ENCODE peak calls at places on chromosomes 5 and 9, in eight cellular contexts. J is fibroblast of mammary gland; E is effector memory CD4-positive, alpha-beta T cell; P is GM12865; Y is mammary epithelial cell; L is endodermal cell; T is stomach; W is upper lobe of right lung. R is an unnamed sample.

GRCh38 chr5:116573617-116574431 is 799 bp downstream of the SEMA6A start:
- DNase-seq in J (no peak), T (no peak), P (peak), E (no peak), L (peak), W (peak), Y (peak), R (no peak)

GRCh38 chr9:114178756-114179450 is 23.6 kb downstream of the COL27A1 start:
- DNase-seq in Y (no peak), E (no peak), J (peak), T (no peak), P (no peak), L (no peak), W (peak), R (peak)

GRCh38 chr9:115400801-115401200 is 282.8 kb upstream of the TNC start:
- DNase-seq in P (no peak), Y (no peak), E (no peak), J (peak), T (no peak), W (no peak), L (no peak), R (no peak)

GRCh38 chr9:37936965-37937364 is 33.0 kb upstream of the SLC25A51 start:
- DNase-seq in P (no peak), L (no peak), W (no peak), E (no peak), J (peak), Y (peak), T (no peak), R (no peak)

GRCh38 chr5:57986746-57987145 is 473.1 kb downstream of the PLK2 start:
- DNase-seq in P (no peak), L (no peak), W (no peak), J (peak), T (no peak), Y (peak), E (no peak), R (no peak)

GRCh38 chr5:65423623-65424022 is 58.1 kb downstream of the ADAMTS6 start:
- DNase-seq in L (no peak), W (no peak), J (no peak), E (no peak), Y (no peak), P (no peak), T (no peak), R (no peak)

GRCh38 chr5:3517331-3517730 is 78.3 kb upstream of the IRX1 start:
- DNase-seq in W (no peak), Y (no peak), P (no peak), T (no peak), E (no peak), L (no peak), J (no peak), R (no peak)

GRCh38 chr5:129063483-129064136 is 30.9 kb upstream of the ISOC1 start:
- DNase-seq in J (peak), L (no peak), W (no peak), E (no peak), Y (no peak), T (no peak), P (no peak), R (no peak)

GRCh38 chr5:15615859-15616258 is 115.9 kb downstream of the FBXL7 start:
- DNase-seq in J (peak), Y (no peak), T (no peak), E (no peak), L (no peak), W (no peak), P (no peak), R (no peak)
- H3K4me3 ChIP-seq in J (no peak), Y (no peak), T (no peak), E (no peak), L (no peak), W (no peak), P (no peak), R (no peak)

GRCh38 chr5:61625682-61626620 is 293.9 kb downstream of the ZSWIM6 start:
- DNase-seq in W (peak), T (peak), P (peak), E (no peak), Y (no peak), L (peak), J (peak), R (peak)

GRCh38 chr5:61626639-61627282 is 294.7 kb downstream of the ZSWIM6 start:
- DNase-seq in J (no peak), L (peak), W (no peak), T (no peak), E (no peak), P (no peak), Y (no peak), R (no peak)

GRCh38 chr5:61624553-61624952 is 292.5 kb downstream of the ZSWIM6 start:
- DNase-seq in E (no peak), T (no peak), P (no peak), Y (no peak), W (no peak), L (no peak), J (no peak), R (no peak)

GRCh38 chr5:61623401-61624069 is 291.5 kb downstream of the ZSWIM6 start:
- DNase-seq in Y (no peak), E (no peak), T (no peak), J (no peak), P (peak), L (peak), W (no peak), R (no peak)

DNA sequence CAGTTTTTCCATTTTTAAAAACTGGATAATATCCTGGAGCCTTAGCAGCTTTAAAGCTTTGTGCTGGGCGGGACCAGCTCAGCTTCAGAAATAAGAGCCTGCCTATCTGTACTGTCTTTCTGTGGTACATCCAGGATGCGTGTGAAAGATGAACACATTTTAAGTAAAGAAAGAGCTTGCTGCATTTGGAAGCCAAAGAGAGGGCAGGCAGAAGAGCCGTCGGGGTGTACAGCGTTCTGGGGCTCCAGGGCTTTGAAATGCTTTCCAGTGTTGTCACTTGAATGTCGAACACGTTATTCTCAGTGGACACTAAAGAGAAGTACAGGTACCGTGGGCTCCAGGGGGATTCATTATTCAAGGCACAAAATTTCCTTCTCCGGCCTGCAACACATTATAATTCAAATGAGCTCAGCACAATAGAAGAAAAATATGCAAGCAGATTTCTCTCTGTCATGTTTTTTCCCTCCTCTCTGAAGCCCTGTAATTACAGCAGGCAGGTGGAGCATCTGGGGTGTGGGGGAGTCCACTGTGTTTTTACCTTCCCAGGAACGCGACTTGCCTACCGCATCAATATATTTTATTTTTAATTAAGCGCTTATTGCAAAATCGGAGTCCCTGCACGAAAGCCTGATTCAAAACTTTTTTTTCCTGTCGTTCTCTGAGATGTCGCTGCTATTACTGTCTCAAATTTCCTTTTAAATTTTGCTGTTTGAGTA is 293.1 kb downstream of the ZSWIM6 start:
- DNase-seq in T (no peak), L (no peak), Y (no peak), W (no peak), J (no peak), E (no peak), P (no peak), R (no peak)
- H3K4me3 ChIP-seq in T (peak), L (peak), Y (peak), W (peak), J (peak), E (peak), P (peak), R (peak)

GRCh38 chr9:120941046-120941770 is 14.6 kb upstream of the TRAF1 start:
- DNase-seq in E (no peak), J (peak), P (no peak), T (no peak), W (no peak), Y (peak), L (no peak), R (no peak)
- H3K4me3 ChIP-seq in E (no peak), J (no peak), P (no peak), T (no peak), W (no peak), Y (no peak), L (no peak), R (no peak)

GRCh38 chr5:178383919-178384814 is 151.6 kb upstream of the PHYKPL start:
- DNase-seq in T (no peak), E (no peak), W (no peak), Y (no peak), P (no peak), J (no peak), L (peak), R (no peak)
- H3K4me3 ChIP-seq in T (no peak), E (no peak), W (no peak), Y (no peak), P (no peak), J (no peak), L (no peak), R (peak)

GRCh38 chr9:121651295-121652036 is at the start of gene DAB2IP:
- DNase-seq in L (peak), W (peak), J (no peak), T (peak), E (no peak), Y (no peak), P (no peak), R (peak)

GRCh38 chr9:121652037-121652837 is 803 bp downstream of the DAB2IP start:
- DNase-seq in J (no peak), E (no peak), T (peak), W (no peak), Y (no peak), L (peak), P (no peak), R (no peak)

GRCh38 chr9:121651014-121651294 is 480 bp upstream of the DAB2IP start:
- DNase-seq in P (no peak), W (no peak), L (no peak), Y (no peak), E (no peak), J (no peak), T (no peak), R (no peak)

GRCh38 chr9:121654497-121655140 is 3.2 kb downstream of the DAB2IP start:
- DNase-seq in E (no peak), L (no peak), T (peak), J (no peak), Y (no peak), P (no peak), W (no peak), R (no peak)

GRCh38 chr9:121652838-121653231 is 1.4 kb downstream of the DAB2IP start:
- DNase-seq in W (no peak), P (no peak), E (no peak), Y (no peak), J (no peak), T (no peak), L (no peak), R (no peak)
- H3K4me3 ChIP-seq in W (peak), P (no peak), E (no peak), Y (no peak), J (no peak), T (peak), L (peak), R (peak)

GRCh38 chr5:137657073-137657472 is 78.8 kb downstream of the KLHL3 start:
- DNase-seq in T (no peak), Y (no peak), W (no peak), J (no peak), P (no peak), E (no peak), L (no peak), R (no peak)
- H3K4me3 ChIP-seq in T (no peak), Y (no peak), W (no peak), J (no peak), P (no peak), E (no peak), L (no peak), R (no peak)

GRCh38 chr5:32802764-32803163 is 91.6 kb downstream of the NPR3 start:
- DNase-seq in T (no peak), P (no peak), L (no peak), J (no peak), E (no peak), Y (no peak), W (no peak), R (no peak)

GRCh38 chr5:32810812-32811211 is 99.7 kb downstream of the NPR3 start:
- DNase-seq in J (peak), T (no peak), W (no peak), E (no peak), L (no peak), P (no peak), Y (no peak), R (no peak)

GRCh38 chr5:32805966-32806626 is 95.0 kb downstream of the NPR3 start:
- DNase-seq in P (no peak), L (no peak), J (peak), E (no peak), W (no peak), T (no peak), Y (peak), R (no peak)
- H3K4me3 ChIP-seq in P (no peak), L (no peak), J (no peak), E (no peak), W (no peak), T (no peak), Y (no peak), R (no peak)

GRCh38 chr9:14158911-14159310 is 155.0 kb downstream of the NFIB start:
- DNase-seq in L (no peak), E (no peak), W (no peak), P (no peak), J (peak), T (no peak), Y (peak), R (no peak)

GRCh38 chr9:14158136-14158781 is 155.7 kb downstream of the NFIB start:
- DNase-seq in J (no peak), L (no peak), P (no peak), Y (no peak), W (no peak), E (no peak), T (no peak), R (no peak)

GRCh38 chr9:14153310-14153720 is 160.6 kb downstream of the NFIB start:
- DNase-seq in L (no peak), T (no peak), J (peak), E (no peak), W (no peak), Y (no peak), P (no peak), R (no peak)

GRCh38 chr9:14155237-14155636 is 158.7 kb downstream of the NFIB start:
- DNase-seq in P (no peak), E (no peak), Y (peak), W (no peak), T (no peak), J (no peak), L (no peak), R (no peak)

GRCh38 chr9:14156046-14156445 is 157.9 kb downstream of the NFIB start:
- DNase-seq in L (no peak), P (peak), J (no peak), W (no peak), T (no peak), E (no peak), Y (no peak), R (no peak)
- H3K4me3 ChIP-seq in L (no peak), P (no peak), J (no peak), W (no peak), T (no peak), E (no peak), Y (peak), R (no peak)

GRCh38 chr9:80839821-80840670 is 849.3 kb downstream of the TLE1 start:
- DNase-seq in T (no peak), L (no peak), W (no peak), P (no peak), J (no peak), Y (no peak), E (no peak), R (no peak)
- H3K4me3 ChIP-seq in T (no peak), L (no peak), W (no peak), P (no peak), J (no peak), Y (no peak), E (no peak), R (no peak)

DNA sequence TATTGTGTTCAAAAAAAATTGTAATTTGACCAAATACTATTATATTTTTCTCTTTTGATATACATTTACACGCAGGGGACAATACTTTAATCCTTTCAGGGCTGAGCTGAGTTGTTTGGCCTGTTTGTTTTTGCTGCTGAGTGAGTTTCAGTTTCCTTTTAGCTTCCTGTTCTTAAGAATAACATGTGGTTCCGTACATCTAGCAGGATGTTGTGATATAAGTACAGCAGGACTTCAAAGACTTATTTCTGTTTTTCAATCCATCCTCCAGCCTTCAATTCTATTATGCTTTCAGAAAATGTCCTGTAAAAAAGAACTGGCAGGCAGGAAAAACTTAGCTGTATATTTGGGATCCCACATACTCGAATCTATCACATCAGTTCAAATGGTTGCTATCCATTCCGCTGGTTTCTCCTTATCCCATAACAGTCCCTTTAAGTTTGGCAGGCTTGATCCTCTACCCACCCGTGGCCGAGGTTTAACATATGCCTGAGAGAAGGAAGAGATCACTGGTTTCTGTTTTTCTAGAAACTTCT is 1037.3 kb upstream of the ACO1 start:
- DNase-seq in Y (peak), W (no peak), L (no peak), T (no peak), E (no peak), P (peak), J (peak), R (no peak)
- H3K4me3 ChIP-seq in Y (no peak), W (peak), L (no peak), T (no peak), E (peak), P (peak), J (no peak), R (no peak)